ENCODE peak calls at places on chromosomes 6 and 20, in eight cellular contexts. One of them, this sample, is unnamed.

GRCh38 chr6:64250126-64250525 is 614.5 kb downstream of the PHF3 start:
- DNase-seq in NCI-H2081: no peak
- DNase-seq in stimulated activated CD4-positive, alpha-beta T cell treated with anti-CD3 and anti-CD28 coated beads, Interleukin-15, amount 100 ng/mL, for 1 hour: no peak
- DNase-seq in HuH-7.5: no peak
- DNase-seq in nephron progenitor cell: no peak
- DNase-seq in activated T-helper 1 cell treated with anti-CD3 and anti-CD28 coated beads, Interleukin-12 subunit alpha, Interleukin-12 subunit beta, Interleukin-2, Interleukin-4 antibody, amounts not matched to agents 30 ng/mL and 10 ng/mL and 1 ng/mL, durations not matched to agents 14 hours and 24 hours and 36 hours: no peak
- DNase-seq in naive thymus-derived CD4-positive, alpha-beta T cell: no peak
- DNase-seq in T-helper 1 cell: no peak
- DNase-seq in this sample: no peak

GRCh38 chr6:53956068-53956711 is 155.1 kb upstream of the MLIP start:
- DNase-seq in NCI-H2081: peak
- DNase-seq in stimulated activated CD4-positive, alpha-beta T cell treated with anti-CD3 and anti-CD28 coated beads, Interleukin-15, amount 100 ng/mL, for 1 hour: no peak
- DNase-seq in HuH-7.5: peak
- DNase-seq in nephron progenitor cell: peak
- DNase-seq in activated T-helper 1 cell treated with anti-CD3 and anti-CD28 coated beads, Interleukin-12 subunit alpha, Interleukin-12 subunit beta, Interleukin-2, Interleukin-4 antibody, amounts not matched to agents 30 ng/mL and 10 ng/mL and 1 ng/mL, durations not matched to agents 14 hours and 24 hours and 36 hours: no peak
- DNase-seq in naive thymus-derived CD4-positive, alpha-beta T cell: no peak
- DNase-seq in T-helper 1 cell: no peak
- DNase-seq in this sample: peak

GRCh38 chr6:123962508-123962907 is 158.8 kb downstream of the NKAIN2 start:
- DNase-seq in NCI-H2081: peak
- DNase-seq in stimulated activated CD4-positive, alpha-beta T cell treated with anti-CD3 and anti-CD28 coated beads, Interleukin-15, amount 100 ng/mL, for 1 hour: no peak
- DNase-seq in HuH-7.5: no peak
- DNase-seq in nephron progenitor cell: no peak
- DNase-seq in activated T-helper 1 cell treated with anti-CD3 and anti-CD28 coated beads, Interleukin-12 subunit alpha, Interleukin-12 subunit beta, Interleukin-2, Interleukin-4 antibody, amounts not matched to agents 30 ng/mL and 10 ng/mL and 1 ng/mL, durations not matched to agents 14 hours and 24 hours and 36 hours: no peak
- DNase-seq in naive thymus-derived CD4-positive, alpha-beta T cell: no peak
- DNase-seq in T-helper 1 cell: no peak
- DNase-seq in this sample: no peak

GRCh38 chr6:166588691-166589333 is 2.3 kb upstream of the RAMACL start:
- DNase-seq in NCI-H2081: no peak
- DNase-seq in stimulated activated CD4-positive, alpha-beta T cell treated with anti-CD3 and anti-CD28 coated beads, Interleukin-15, amount 100 ng/mL, for 1 hour: no peak
- DNase-seq in HuH-7.5: no peak
- DNase-seq in nephron progenitor cell: no peak
- DNase-seq in activated T-helper 1 cell treated with anti-CD3 and anti-CD28 coated beads, Interleukin-12 subunit alpha, Interleukin-12 subunit beta, Interleukin-2, Interleukin-4 antibody, amounts not matched to agents 30 ng/mL and 10 ng/mL and 1 ng/mL, durations not matched to agents 14 hours and 24 hours and 36 hours: no peak
- DNase-seq in naive thymus-derived CD4-positive, alpha-beta T cell: no peak
- DNase-seq in T-helper 1 cell: no peak
- DNase-seq in this sample: no peak

GRCh38 chr20:37406010-37406998 is 60.4 kb downstream of the SRC start:
- DNase-seq in NCI-H2081: peak
- DNase-seq in stimulated activated CD4-positive, alpha-beta T cell treated with anti-CD3 and anti-CD28 coated beads, Interleukin-15, amount 100 ng/mL, for 1 hour: peak
- DNase-seq in HuH-7.5: peak
- DNase-seq in nephron progenitor cell: peak
- DNase-seq in activated T-helper 1 cell treated with anti-CD3 and anti-CD28 coated beads, Interleukin-12 subunit alpha, Interleukin-12 subunit beta, Interleukin-2, Interleukin-4 antibody, amounts not matched to agents 30 ng/mL and 10 ng/mL and 1 ng/mL, durations not matched to agents 14 hours and 24 hours and 36 hours: peak
- DNase-seq in naive thymus-derived CD4-positive, alpha-beta T cell: no peak
- DNase-seq in T-helper 1 cell: no peak
- DNase-seq in this sample: peak

GRCh38 chr6:137767931-137768690 is 98.9 kb upstream of the TNFAIP3 start:
- DNase-seq in NCI-H2081: no peak
- DNase-seq in stimulated activated CD4-positive, alpha-beta T cell treated with anti-CD3 and anti-CD28 coated beads, Interleukin-15, amount 100 ng/mL, for 1 hour: no peak
- DNase-seq in HuH-7.5: no peak
- DNase-seq in nephron progenitor cell: no peak
- DNase-seq in activated T-helper 1 cell treated with anti-CD3 and anti-CD28 coated beads, Interleukin-12 subunit alpha, Interleukin-12 subunit beta, Interleukin-2, Interleukin-4 antibody, amounts not matched to agents 30 ng/mL and 10 ng/mL and 1 ng/mL, durations not matched to agents 14 hours and 24 hours and 36 hours: no peak
- DNase-seq in naive thymus-derived CD4-positive, alpha-beta T cell: peak
- DNase-seq in T-helper 1 cell: no peak
- DNase-seq in this sample: no peak

GRCh38 chr20:37398750-37399621 is 53.0 kb downstream of the SRC start:
- DNase-seq in NCI-H2081: no peak
- DNase-seq in stimulated activated CD4-positive, alpha-beta T cell treated with anti-CD3 and anti-CD28 coated beads, Interleukin-15, amount 100 ng/mL, for 1 hour: no peak
- DNase-seq in HuH-7.5: no peak
- DNase-seq in nephron progenitor cell: no peak
- DNase-seq in activated T-helper 1 cell treated with anti-CD3 and anti-CD28 coated beads, Interleukin-12 subunit alpha, Interleukin-12 subunit beta, Interleukin-2, Interleukin-4 antibody, amounts not matched to agents 30 ng/mL and 10 ng/mL and 1 ng/mL, durations not matched to agents 14 hours and 24 hours and 36 hours: no peak
- DNase-seq in naive thymus-derived CD4-positive, alpha-beta T cell: no peak
- DNase-seq in T-helper 1 cell: no peak
- DNase-seq in this sample: no peak

GRCh38 chr20:19976595-19977372 is 40.4 kb upstream of the NAA20 start:
- DNase-seq in NCI-H2081: no peak
- DNase-seq in stimulated activated CD4-positive, alpha-beta T cell treated with anti-CD3 and anti-CD28 coated beads, Interleukin-15, amount 100 ng/mL, for 1 hour: no peak
- DNase-seq in HuH-7.5: no peak
- DNase-seq in nephron progenitor cell: peak
- DNase-seq in activated T-helper 1 cell treated with anti-CD3 and anti-CD28 coated beads, Interleukin-12 subunit alpha, Interleukin-12 subunit beta, Interleukin-2, Interleukin-4 antibody, amounts not matched to agents 30 ng/mL and 10 ng/mL and 1 ng/mL, durations not matched to agents 14 hours and 24 hours and 36 hours: no peak
- DNase-seq in naive thymus-derived CD4-positive, alpha-beta T cell: no peak
- DNase-seq in T-helper 1 cell: no peak
- DNase-seq in this sample: no peak

GRCh38 chr6:100592929-100593328 is 128.2 kb upstream of the SIM1 start:
- DNase-seq in NCI-H2081: peak
- DNase-seq in stimulated activated CD4-positive, alpha-beta T cell treated with anti-CD3 and anti-CD28 coated beads, Interleukin-15, amount 100 ng/mL, for 1 hour: no peak
- DNase-seq in HuH-7.5: no peak
- DNase-seq in nephron progenitor cell: peak
- DNase-seq in activated T-helper 1 cell treated with anti-CD3 and anti-CD28 coated beads, Interleukin-12 subunit alpha, Interleukin-12 subunit beta, Interleukin-2, Interleukin-4 antibody, amounts not matched to agents 30 ng/mL and 10 ng/mL and 1 ng/mL, durations not matched to agents 14 hours and 24 hours and 36 hours: no peak
- DNase-seq in naive thymus-derived CD4-positive, alpha-beta T cell: no peak
- DNase-seq in T-helper 1 cell: no peak
- DNase-seq in this sample: no peak

GRCh38 chr6:161101517-161101916 is 109.9 kb downstream of the MAP3K4 start:
- DNase-seq in NCI-H2081: no peak
- DNase-seq in stimulated activated CD4-positive, alpha-beta T cell treated with anti-CD3 and anti-CD28 coated beads, Interleukin-15, amount 100 ng/mL, for 1 hour: no peak
- DNase-seq in HuH-7.5: no peak
- DNase-seq in nephron progenitor cell: peak
- DNase-seq in activated T-helper 1 cell treated with anti-CD3 and anti-CD28 coated beads, Interleukin-12 subunit alpha, Interleukin-12 subunit beta, Interleukin-2, Interleukin-4 antibody, amounts not matched to agents 30 ng/mL and 10 ng/mL and 1 ng/mL, durations not matched to agents 14 hours and 24 hours and 36 hours: no peak
- DNase-seq in naive thymus-derived CD4-positive, alpha-beta T cell: no peak
- DNase-seq in T-helper 1 cell: no peak
- DNase-seq in this sample: peak

GRCh38 chr6:454148-454991 is 62.8 kb downstream of the IRF4 start:
- DNase-seq in NCI-H2081: no peak
- DNase-seq in stimulated activated CD4-positive, alpha-beta T cell treated with anti-CD3 and anti-CD28 coated beads, Interleukin-15, amount 100 ng/mL, for 1 hour: no peak
- DNase-seq in HuH-7.5: no peak
- DNase-seq in nephron progenitor cell: no peak
- DNase-seq in activated T-helper 1 cell treated with anti-CD3 and anti-CD28 coated beads, Interleukin-12 subunit alpha, Interleukin-12 subunit beta, Interleukin-2, Interleukin-4 antibody, amounts not matched to agents 30 ng/mL and 10 ng/mL and 1 ng/mL, durations not matched to agents 14 hours and 24 hours and 36 hours: no peak
- DNase-seq in naive thymus-derived CD4-positive, alpha-beta T cell: no peak
- DNase-seq in T-helper 1 cell: no peak
- DNase-seq in this sample: no peak

GRCh38 chr20:59831024-59831900 is 102.2 kb downstream of the SYCP2 start:
- DNase-seq in NCI-H2081: no peak
- DNase-seq in stimulated activated CD4-positive, alpha-beta T cell treated with anti-CD3 and anti-CD28 coated beads, Interleukin-15, amount 100 ng/mL, for 1 hour: no peak
- DNase-seq in HuH-7.5: no peak
- DNase-seq in nephron progenitor cell: no peak
- DNase-seq in activated T-helper 1 cell treated with anti-CD3 and anti-CD28 coated beads, Interleukin-12 subunit alpha, Interleukin-12 subunit beta, Interleukin-2, Interleukin-4 antibody, amounts not matched to agents 30 ng/mL and 10 ng/mL and 1 ng/mL, durations not matched to agents 14 hours and 24 hours and 36 hours: no peak
- DNase-seq in naive thymus-derived CD4-positive, alpha-beta T cell: no peak
- DNase-seq in T-helper 1 cell: no peak
- DNase-seq in this sample: no peak

This sample was measured in WERI-Rb-1.